ENCODE peak calls at places on chromosomes 12 and 14, in nine cellular contexts. O, Y, E, U, T, Z, P, L and M are unnamed samples.

GRCh38 chr12:3453947-3454675 is 36.9 kb upstream of the PRMT8 start:
- DNase-seq in Y (peak), L (peak), U (no peak), E (no peak), T (peak), Z (no peak), P (peak), O (no peak), M (no peak)

GRCh38 chr14:33714527-33715222 is 236.2 kb downstream of the EGLN3 start:
- DNase-seq in T (peak), U (no peak), L (no peak), Z (no peak), E (no peak), Y (peak), P (no peak), O (no peak), M (no peak)

GRCh38 chr12:113271853-113272561 is 50.7 kb downstream of the TPCN1 start:
- DNase-seq in Z (no peak), E (no peak), T (peak), U (no peak), P (no peak), O (peak), Y (peak), L (peak), M (peak)

GRCh38 chr14:57051633-57052032 is 217.1 kb downstream of the EXOC5 start:
- DNase-seq in Z (no peak), L (no peak), E (no peak), T (no peak), U (no peak), P (no peak), Y (no peak), O (no peak), M (no peak)

GRCh38 chr14:29569194-29569593 is 358.5 kb downstream of the PRKD1 start:
- DNase-seq in P (no peak), Z (no peak), Y (no peak), O (no peak), E (no peak), T (no peak), L (no peak), U (no peak), M (no peak)

GRCh38 chr14:60064491-60065072 is 27.1 kb upstream of the PCNX4 start:
- DNase-seq in E (no peak), L (peak), Z (no peak), Y (peak), U (peak), T (peak), P (no peak), O (no peak), M (peak)

GRCh38 chr14:96752156-96752555 is 45.0 kb upstream of the VRK1 start:
- DNase-seq in Z (no peak), T (no peak), E (no peak), L (no peak), Y (no peak), O (no peak), P (no peak), U (no peak), M (no peak)

GRCh38 chr12:57890191-57891120 is 43.9 kb upstream of the CTDSP2 start:
- DNase-seq in P (no peak), L (no peak), U (no peak), T (no peak), Y (peak), E (no peak), O (no peak), Z (no peak), M (no peak)

GRCh38 chr12:127516467-127516866 is 750.5 kb upstream of the TMEM132C start:
- DNase-seq in O (no peak), Z (no peak), E (no peak), Y (peak), T (peak), L (no peak), U (no peak), P (no peak), M (no peak)

GRCh38 chr12:122094261-122094734 is 15.7 kb downstream of the MLXIP start:
- DNase-seq in E (no peak), Y (no peak), P (no peak), L (no peak), O (no peak), T (no peak), Z (no peak), U (no peak), M (peak)

GRCh38 chr14:61381589-61381988 is 60.2 kb downstream of the PRKCH start:
- DNase-seq in Z (no peak), P (no peak), Y (no peak), O (no peak), U (no peak), T (no peak), L (no peak), E (no peak), M (no peak)